ENCODE peak calls at places on chromosome 3, in five cellular contexts. A, G, X, J and H are unnamed samples.

GRCh38 chr3:126983653-126984390 is 907 bp downstream of the PLXNA1 start:
- DNase-seq in A (no peak), G (peak), X (peak), J (peak), H (peak)

GRCh38 chr3:35664460-35664919 is 25.2 kb downstream of the ARPP21 start:
- DNase-seq in A (no peak), G (no peak), X (peak), J (peak), H (no peak)

GRCh38 chr3:146308222-146308621 is 57.3 kb upstream of the PLSCR4 start:
- DNase-seq in A (no peak), G (no peak), X (peak), J (no peak), H (no peak)

GRCh38 chr3:9398715-9399708 is 1.6 kb downstream of the SETD5 start:
- DNase-seq in A (no peak), G (peak), X (peak), J (peak), H (peak)

GRCh38 chr3:31132132-31132769 is 237.8 kb upstream of the GADL1 start:
- DNase-seq in A (no peak), G (peak), X (peak), J (peak), H (peak)

GRCh38 chr3:187161556-187161955 is 22.3 kb upstream of the RPL39L start:
- DNase-seq in A (no peak), G (no peak), X (no peak), J (no peak), H (no peak)

GRCh38 chr3:52291508-52292181 is 4.0 kb downstream of the GLYCTK start:
- DNase-seq in A (no peak), G (no peak), X (no peak), J (peak), H (peak)

GRCh38 chr3:43736558-43736995 is 45.8 kb downstream of the ABHD5 start:
- DNase-seq in A (no peak), G (no peak), X (peak), J (no peak), H (no peak)

GRCh38 chr3:64268926-64269325 is 43.7 kb upstream of the PRICKLE2 start:
- DNase-seq in A (no peak), G (no peak), X (no peak), J (no peak), H (no peak)

GRCh38 chr3:81302045-81302444 is 459.4 kb downstream of the GBE1 start:
- DNase-seq in A (no peak), G (peak), X (peak), J (peak), H (no peak)